ENCODE peak calls at places on chromosomes 3 and 15, in five cellular contexts. One of them, this sample, is unnamed.
A peak's percentile ranks its signal among the peaks of the same experiment; 100 is the strongest.

GRCh38 chr15:29822685-29823459 is 604 bp upstream of the TJP1 start:
- DNase-seq in PC-9: peak; percentile 75
- DNase-seq in neural crest cell: no peak
- DNase-seq in fibroblast of the aortic adventitia: peak; percentile 77
- DNase-seq in Calu3: peak; percentile 22
- DNase-seq in this sample: peak; percentile 11

GRCh38 chr15:38071211-38071972 is 137.0 kb downstream of the TMCO5A start:
- DNase-seq in Calu3: no peak
- DNase-seq in PC-9: no peak
- DNase-seq in neural crest cell: no peak
- DNase-seq in fibroblast of the aortic adventitia: no peak
- DNase-seq in this sample: no peak

GRCh38 chr15:37973856-37974255 is 39.4 kb downstream of the TMCO5A start:
- DNase-seq in fibroblast of the aortic adventitia: peak; percentile 20
- DNase-seq in PC-9: no peak
- DNase-seq in neural crest cell: no peak
- DNase-seq in Calu3: no peak
- DNase-seq in this sample: no peak

GRCh38 chr3:113054552-113054951 is 63.8 kb downstream of the GTPBP8 start:
- DNase-seq in Calu3: no peak
- DNase-seq in neural crest cell: no peak
- DNase-seq in fibroblast of the aortic adventitia: peak; percentile 71
- DNase-seq in PC-9: no peak
- DNase-seq in this sample: no peak

GRCh38 chr3:104879919-104880318 is 486.8 kb upstream of the ALCAM start:
- DNase-seq in PC-9: no peak
- DNase-seq in fibroblast of the aortic adventitia: peak; percentile 31
- DNase-seq in neural crest cell: no peak
- DNase-seq in Calu3: no peak
- DNase-seq in this sample: no peak

GRCh38 chr3:117910820-117911524 is 1123.7 kb downstream of the IGSF11 start:
- DNase-seq in neural crest cell: no peak
- DNase-seq in Calu3: no peak
- DNase-seq in PC-9: no peak
- DNase-seq in fibroblast of the aortic adventitia: no peak
- DNase-seq in this sample: no peak

GRCh38 chr3:21839592-21839991 is 88.6 kb upstream of the ZNF385D start:
- DNase-seq in Calu3: peak; percentile 39
- DNase-seq in PC-9: peak; percentile 7
- DNase-seq in neural crest cell: no peak
- DNase-seq in fibroblast of the aortic adventitia: peak; percentile 77
- DNase-seq in this sample: no peak

GRCh38 chr3:183545688-183546087 is 9.8 kb downstream of the KLHL6 start:
- DNase-seq in neural crest cell: no peak
- DNase-seq in PC-9: no peak
- DNase-seq in fibroblast of the aortic adventitia: no peak
- DNase-seq in Calu3: no peak
- DNase-seq in this sample: no peak

GRCh38 chr3:73804204-73804603 is 179.5 kb upstream of the PDZRN3 start:
- DNase-seq in fibroblast of the aortic adventitia: no peak
- DNase-seq in PC-9: no peak
- DNase-seq in Calu3: no peak
- DNase-seq in neural crest cell: no peak
- DNase-seq in this sample: no peak

GRCh38 chr15:70323111-70323851 is 225.6 kb upstream of the TLE3 start:
- DNase-seq in neural crest cell: no peak
- DNase-seq in Calu3: no peak
- DNase-seq in fibroblast of the aortic adventitia: peak; percentile 79
- DNase-seq in PC-9: no peak
- DNase-seq in this sample: no peak

GRCh38 chr15:67184208-67184925 is 70.1 kb downstream of the AAGAB start:
- DNase-seq in fibroblast of the aortic adventitia: no peak
- DNase-seq in neural crest cell: no peak
- DNase-seq in Calu3: no peak
- DNase-seq in PC-9: no peak
- DNase-seq in this sample: no peak

GRCh38 chr3:140956058-140956835 is 14.6 kb downstream of the SLC25A36 start:
- DNase-seq in Calu3: no peak
- DNase-seq in neural crest cell: no peak
- DNase-seq in PC-9: no peak
- DNase-seq in fibroblast of the aortic adventitia: no peak
- DNase-seq in this sample: no peak

GRCh38 chr15:65829150-65829764 is 37.2 kb upstream of the DENND4A start:
- DNase-seq in neural crest cell: no peak
- DNase-seq in Calu3: peak; percentile 28
- DNase-seq in fibroblast of the aortic adventitia: peak; percentile 38
- DNase-seq in PC-9: no peak
- DNase-seq in this sample: peak; percentile 33

GRCh38 chr3:122923611-122924010 is 104.0 kb downstream of the SEMA5B start:
- DNase-seq in neural crest cell: no peak
- DNase-seq in PC-9: no peak
- DNase-seq in fibroblast of the aortic adventitia: no peak
- DNase-seq in Calu3: no peak
- DNase-seq in this sample: no peak

GRCh38 chr15:29401644-29402043 is 132.0 kb upstream of the NSMCE3 start:
- DNase-seq in neural crest cell: no peak
- DNase-seq in PC-9: no peak
- DNase-seq in fibroblast of the aortic adventitia: no peak
- DNase-seq in Calu3: no peak
- DNase-seq in this sample: no peak

GRCh38 chr3:161345023-161345422 is 26.3 kb downstream of the SPTSSB start:
- DNase-seq in Calu3: no peak
- DNase-seq in PC-9: no peak
- DNase-seq in fibroblast of the aortic adventitia: no peak
- DNase-seq in neural crest cell: no peak
- DNase-seq in this sample: no peak

GRCh38 chr3:175346573-175347356 is 487.6 kb downstream of the NAALADL2 start:
- DNase-seq in fibroblast of the aortic adventitia: peak; percentile 87
- DNase-seq in neural crest cell: no peak
- DNase-seq in Calu3: peak; percentile 79
- DNase-seq in PC-9: peak; percentile 35
- DNase-seq in this sample: no peak

GRCh38 chr15:98800437-98801233 is 152.3 kb downstream of the IGF1R start:
- DNase-seq in PC-9: peak; percentile 50
- DNase-seq in Calu3: peak; percentile 55
- DNase-seq in fibroblast of the aortic adventitia: peak; percentile 96
- DNase-seq in neural crest cell: peak; percentile 46
- DNase-seq in this sample: no peak

GRCh38 chr3:16064660-16065414 is 109.6 kb upstream of the GALNT15 start:
- DNase-seq in neural crest cell: no peak
- DNase-seq in PC-9: no peak
- DNase-seq in fibroblast of the aortic adventitia: peak; percentile 97
- DNase-seq in Calu3: no peak
- DNase-seq in this sample: no peak

GRCh38 chr3:121997372-121997771 is 24.7 kb downstream of the ILDR1 start:
- DNase-seq in PC-9: no peak
- DNase-seq in neural crest cell: no peak
- DNase-seq in Calu3: no peak
- DNase-seq in fibroblast of the aortic adventitia: no peak
- DNase-seq in this sample: no peak

GRCh38 chr3:75048650-75049049 is 434.2 kb upstream of the CNTN3 start:
- DNase-seq in Calu3: no peak
- DNase-seq in fibroblast of the aortic adventitia: peak; percentile 17
- DNase-seq in neural crest cell: no peak
- DNase-seq in PC-9: no peak
- DNase-seq in this sample: no peak

GRCh38 chr3:185986201-185986600 is 48.4 kb upstream of the TRA2B start:
- DNase-seq in PC-9: no peak
- DNase-seq in fibroblast of the aortic adventitia: no peak
- DNase-seq in neural crest cell: no peak
- DNase-seq in Calu3: no peak
- DNase-seq in this sample: no peak

GRCh38 chr3:40086890-40087884 is 222.3 kb upstream of the EIF1B start:
- DNase-seq in fibroblast of the aortic adventitia: peak; percentile 57
- DNase-seq in Calu3: peak; percentile 64
- DNase-seq in PC-9: no peak
- DNase-seq in neural crest cell: no peak
- DNase-seq in this sample: no peak

GRCh38 chr3:48022178-48022577 is 6.0 kb upstream of the MAP4 start:
- DNase-seq in neural crest cell: no peak
- DNase-seq in Calu3: no peak
- DNase-seq in fibroblast of the aortic adventitia: no peak
- DNase-seq in PC-9: no peak
- DNase-seq in this sample: no peak

GRCh38 chr15:92930776-92931175 is 30.7 kb downstream of the CHD2 start:
- DNase-seq in neural crest cell: no peak
- DNase-seq in fibroblast of the aortic adventitia: peak; percentile 65
- DNase-seq in PC-9: peak; percentile 25
- DNase-seq in Calu3: no peak
- DNase-seq in this sample: no peak

GRCh38 chr3:129612350-129613204 is 6.1 kb upstream of the PLXND1 start:
- DNase-seq in neural crest cell: no peak
- DNase-seq in fibroblast of the aortic adventitia: peak; percentile 34
- DNase-seq in PC-9: no peak
- DNase-seq in Calu3: no peak
- DNase-seq in this sample: no peak

DNA sequence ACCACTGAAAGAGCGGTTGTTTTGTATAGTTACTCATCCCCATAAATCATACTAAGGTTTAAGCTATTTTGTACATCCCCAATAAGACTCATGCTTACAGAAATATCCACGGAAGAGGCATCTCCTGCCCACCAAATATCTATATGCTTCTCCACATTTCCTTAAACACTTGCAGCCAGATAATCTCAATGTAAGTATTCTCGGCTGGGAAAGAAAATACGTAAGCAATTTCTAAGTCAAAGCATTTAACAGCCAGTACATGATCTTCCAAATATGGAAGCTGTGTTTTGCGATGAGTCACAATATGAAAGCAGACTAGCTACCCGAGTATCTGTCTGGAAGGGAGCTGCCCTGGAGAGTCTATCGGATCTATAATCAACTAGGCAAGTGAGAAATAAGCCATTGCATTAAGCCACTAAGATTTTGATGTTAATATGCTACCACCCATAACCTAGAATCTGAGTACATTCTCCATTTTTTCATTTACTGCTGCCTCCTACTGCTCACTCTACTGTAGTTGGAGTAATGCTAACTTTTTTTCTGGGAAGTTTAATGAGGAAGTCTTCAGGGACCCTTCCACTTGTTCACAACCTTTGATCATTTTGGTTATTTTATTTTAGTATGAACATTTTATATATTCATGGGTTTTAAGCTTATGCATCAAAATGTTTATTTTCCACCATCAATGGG is 26.9 kb upstream of the ZMAT3 start:
- DNase-seq in neural crest cell: no peak
- DNase-seq in PC-9: no peak
- DNase-seq in Calu3: no peak
- DNase-seq in fibroblast of the aortic adventitia: peak; percentile 34
- DNase-seq in this sample: no peak
- TF ChIP-seq CTCF in neural crest cell: no peak
- TF ChIP-seq CTCF in PC-9: no peak
- TF ChIP-seq CTCF in Calu3: no peak
- TF ChIP-seq CTCF in fibroblast of the aortic adventitia: peak; percentile 21
- TF ChIP-seq CTCF in this sample: no peak

GRCh38 chr15:84863480-84864428 is 20.7 kb upstream of the SLC28A1 start:
- DNase-seq in fibroblast of the aortic adventitia: peak; percentile 78
- DNase-seq in PC-9: no peak
- DNase-seq in neural crest cell: no peak
- DNase-seq in Calu3: no peak
- DNase-seq in this sample: no peak
- TF ChIP-seq CTCF in fibroblast of the aortic adventitia: peak; percentile 62
- TF ChIP-seq CTCF in PC-9: no peak
- TF ChIP-seq CTCF in neural crest cell: no peak
- TF ChIP-seq CTCF in Calu3: no peak
- TF ChIP-seq CTCF in this sample: no peak

DNA sequence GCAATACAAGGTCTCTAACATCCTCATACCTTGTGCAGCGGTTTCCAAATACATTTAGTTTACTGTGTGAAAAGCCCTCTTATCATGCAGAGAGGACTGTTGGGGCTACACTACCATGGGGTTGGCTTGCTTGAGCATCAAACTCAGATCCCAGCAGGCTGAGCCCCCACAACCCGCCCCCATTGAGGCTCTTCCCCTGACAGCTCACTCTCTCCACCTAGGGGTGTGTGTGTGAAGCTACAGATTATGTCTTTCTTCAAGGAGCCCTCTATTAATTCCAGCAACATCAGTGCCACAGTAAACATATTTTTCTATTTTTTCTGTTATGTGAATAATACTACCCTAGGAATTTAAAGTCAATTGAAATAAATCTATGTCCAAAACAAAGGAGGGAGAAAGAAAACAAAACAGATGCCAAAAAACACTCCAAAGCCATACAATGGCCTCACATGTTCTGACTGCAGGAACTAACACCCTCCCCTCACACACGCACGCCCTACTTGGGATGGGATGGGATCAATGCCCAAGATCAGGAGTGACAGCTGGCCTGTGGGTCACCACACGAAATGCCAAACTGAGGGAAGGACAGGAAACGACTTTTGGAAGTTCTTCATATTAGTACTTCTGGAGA is 14.7 kb downstream of the TM4SF4 start:
- DNase-seq in PC-9: no peak
- DNase-seq in fibroblast of the aortic adventitia: no peak
- DNase-seq in neural crest cell: no peak
- DNase-seq in Calu3: peak; percentile 57
- DNase-seq in this sample: no peak
- TF ChIP-seq CTCF in PC-9: peak; percentile 62
- TF ChIP-seq CTCF in fibroblast of the aortic adventitia: peak; percentile 69
- TF ChIP-seq CTCF in neural crest cell: peak; percentile 51
- TF ChIP-seq CTCF in Calu3: peak; percentile 91
- TF ChIP-seq CTCF in this sample: no peak

GRCh38 chr3:170784406-170784805 is 85.6 kb downstream of the RPL22L1 start:
- DNase-seq in PC-9: no peak
- DNase-seq in Calu3: no peak
- DNase-seq in neural crest cell: no peak
- DNase-seq in fibroblast of the aortic adventitia: no peak
- DNase-seq in this sample: no peak
- TF ChIP-seq CTCF in PC-9: no peak
- TF ChIP-seq CTCF in Calu3: no peak
- TF ChIP-seq CTCF in neural crest cell: no peak
- TF ChIP-seq CTCF in fibroblast of the aortic adventitia: no peak
- TF ChIP-seq CTCF in this sample: no peak

GRCh38 chr3:72034956-72035355 is 250.0 kb upstream of the PROK2 start:
- DNase-seq in PC-9: no peak
- DNase-seq in Calu3: no peak
- DNase-seq in neural crest cell: no peak
- DNase-seq in fibroblast of the aortic adventitia: no peak
- DNase-seq in this sample: no peak
- TF ChIP-seq CTCF in PC-9: no peak
- TF ChIP-seq CTCF in Calu3: no peak
- TF ChIP-seq CTCF in neural crest cell: no peak
- TF ChIP-seq CTCF in fibroblast of the aortic adventitia: no peak
- TF ChIP-seq CTCF in this sample: no peak

GRCh38 chr3:169966086-169966950 is at the start of gene SEC62:
- DNase-seq in fibroblast of the aortic adventitia: peak; percentile 89
- DNase-seq in Calu3: peak; percentile 99
- DNase-seq in neural crest cell: peak; percentile 91
- DNase-seq in PC-9: peak; percentile 96
- DNase-seq in this sample: peak; percentile 91
- TF ChIP-seq CTCF in fibroblast of the aortic adventitia: peak; percentile 60
- TF ChIP-seq CTCF in Calu3: peak; percentile 64
- TF ChIP-seq CTCF in neural crest cell: peak; percentile 56
- TF ChIP-seq CTCF in PC-9: peak; percentile 37
- TF ChIP-seq CTCF in this sample: peak; percentile 74